ENCODE peak calls at places on chromosomes 11 and 22, in nine cellular contexts. N is EH; R is T-cell; H is activated T-helper 1 cell treated with anti-CD3 and anti-CD28 coated beads, Interleukin-12 subunit alpha, Interleukin-12 subunit beta, Interleukin-2, Interleukin-4 antibody, amounts not matched to agents 30 ng/mL and 10 ng/mL and 1 ng/mL, durations not matched to agents 14 hours and 24 hours and 36 hours; L is HAP-1; Z is activated CD4-positive, alpha-beta T cell treated with anti-CD3 and anti-CD28 coated beads for 24 hours; Q is ELR; Y is ureter; K is stimulated activated CD4-positive, alpha-beta T cell treated with anti-CD3 and anti-CD28 coated beads, TNF-alpha, amount 100 ng/mL, for 1 hour. B is an unnamed sample.

GRCh38 chr11:37946155-37946766 is 1348.2 kb upstream of the RAG2 start:
- DNase-seq in Q (peak), N (peak), H (no peak), Y (no peak), R (no peak), K (no peak), L (peak), Z (no peak), B (no peak)

GRCh38 chr22:43860126-43860525 is 2.2 kb downstream of the SULT4A1 start:
- DNase-seq in K (no peak), Y (no peak), Z (no peak), R (no peak), N (no peak), Q (no peak), H (no peak), L (no peak), B (no peak)

GRCh38 chr22:37079668-37080171 is 28.2 kb downstream of the KCTD17 start:
- DNase-seq in L (no peak), Z (peak), H (peak), Y (no peak), N (peak), K (peak), Q (peak), R (peak), B (no peak)

GRCh38 chr11:3826721-3827120 is 14.0 kb downstream of the RHOG start:
- DNase-seq in L (no peak), R (no peak), H (no peak), N (no peak), Z (no peak), Y (no peak), K (no peak), Q (no peak), B (no peak)

GRCh38 chr22:27382947-27383346 is 418.6 kb downstream of the MN1 start:
- DNase-seq in R (no peak), K (no peak), N (no peak), Z (no peak), Y (no peak), L (no peak), H (no peak), Q (no peak), B (peak)

GRCh38 chr11:2653930-2654739 is 45.7 kb downstream of the KCNQ1OT1 start:
- DNase-seq in K (no peak), Z (no peak), L (no peak), R (no peak), Y (no peak), Q (no peak), H (no peak), N (no peak), B (no peak)

GRCh38 chr22:20509344-20510047 is 2.1 kb downstream of the MED15 start:
- DNase-seq in L (peak), Q (peak), Y (peak), H (peak), K (no peak), Z (peak), N (peak), R (no peak), B (peak)

GRCh38 chr11:8327761-8328192 is 64.1 kb upstream of the LMO1 start:
- DNase-seq in R (no peak), H (no peak), L (peak), Y (no peak), K (no peak), Q (no peak), N (no peak), Z (no peak), B (no peak)

GRCh38 chr22:45429921-45430775 is 16.7 kb downstream of the RIBC2 start:
- DNase-seq in H (no peak), Y (no peak), Q (no peak), K (no peak), R (no peak), Z (no peak), L (no peak), N (no peak), B (no peak)

GRCh38 chr22:40410731-40411505 is 40.5 kb downstream of the SGSM3 start:
- DNase-seq in Z (no peak), R (no peak), K (no peak), H (no peak), Y (no peak), N (no peak), L (no peak), Q (no peak), B (no peak)

GRCh38 chr22:31681625-31682345 is 19.8 kb upstream of the PISD start:
- DNase-seq in H (no peak), R (no peak), Z (no peak), L (no peak), K (no peak), Q (no peak), Y (no peak), N (peak), B (no peak)

GRCh38 chr22:28813772-28814518 is 13.6 kb upstream of the XBP1 start:
- DNase-seq in K (no peak), Z (no peak), N (no peak), Q (no peak), Y (no peak), L (no peak), H (no peak), R (no peak), B (no peak)

GRCh38 chr22:26479043-26479791 is 4.4 kb downstream of the HPS4 start:
- DNase-seq in R (no peak), K (no peak), H (no peak), Z (no peak), Q (no peak), Y (no peak), L (no peak), N (no peak), B (no peak)

GRCh38 chr22:21698430-21699329 is 32.9 kb downstream of the PPIL2 start:
- DNase-seq in Q (peak), R (no peak), Z (no peak), L (no peak), N (peak), K (no peak), H (no peak), Y (no peak), B (peak)

GRCh38 chr22:48895831-48896765 is 931.6 kb downstream of the BRD1 start:
- DNase-seq in L (no peak), H (no peak), R (no peak), Q (no peak), Y (no peak), K (no peak), Z (no peak), N (no peak), B (peak)

GRCh38 chr22:48333323-48333763 is 1494.3 kb downstream of the BRD1 start:
- DNase-seq in K (no peak), R (no peak), Y (no peak), Q (no peak), H (no peak), L (no peak), N (no peak), Z (no peak), B (no peak)

GRCh38 chr11:65209711-65210360 is 28.1 kb downstream of the CAPN1 start:
- DNase-seq in Y (no peak), R (no peak), Z (no peak), Q (no peak), N (no peak), H (no peak), K (no peak), L (no peak), B (no peak)

GRCh38 chr11:66277475-66278391 is at the start of gene CNIH2:
- DNase-seq in Z (peak), Y (no peak), R (peak), K (peak), Q (peak), N (peak), H (peak), L (peak), B (no peak)

B was measured in right atrium auricular region.